ENCODE peak calls at places on chromosomes 2 and 18, in nine cellular contexts. One of them, this sample, is unnamed. For H3K4me1, the result is how much of the 10 kb centered on the place peaks cover.

GRCh38 chr2:71064754-71065621 is 3.5 kb upstream of the NAGK start:
- DNase-seq in adrenal gland: no peak
- DNase-seq in H9: no peak
- DNase-seq in thoracic aorta: no peak
- DNase-seq in HepG2: no peak
- DNase-seq in H1: no peak
- DNase-seq in ovary: no peak
- DNase-seq in stomach: no peak
- DNase-seq in gastrocnemius medialis: no peak
- DNase-seq in this sample: no peak

GRCh38 chr2:42792583-42793313 is at the start of gene HAAO:
- DNase-seq in H1: no peak
- DNase-seq in ovary: peak
- DNase-seq in gastrocnemius medialis: no peak
- DNase-seq in H9: peak
- DNase-seq in thoracic aorta: no peak
- DNase-seq in HepG2: peak
- DNase-seq in stomach: peak
- DNase-seq in adrenal gland: peak
- DNase-seq in this sample: no peak

GRCh38 chr2:149001496-149001895 is 37.0 kb upstream of the LYPD6B start:
- DNase-seq in gastrocnemius medialis: no peak
- DNase-seq in adrenal gland: no peak
- DNase-seq in H1: no peak
- DNase-seq in ovary: no peak
- DNase-seq in HepG2: no peak
- DNase-seq in H9: no peak
- DNase-seq in thoracic aorta: no peak
- DNase-seq in stomach: no peak
- DNase-seq in this sample: no peak

GRCh38 chr2:126513033-126513432 is 142.9 kb upstream of the GYPC start:
- DNase-seq in ovary: no peak
- DNase-seq in stomach: no peak
- DNase-seq in adrenal gland: no peak
- DNase-seq in H1: no peak
- DNase-seq in gastrocnemius medialis: no peak
- DNase-seq in H9: no peak
- DNase-seq in HepG2: no peak
- DNase-seq in thoracic aorta: no peak
- DNase-seq in this sample: no peak

GRCh38 chr18:59966913-59967312 is 67.1 kb downstream of the PMAIP1 start:
- DNase-seq in ovary: no peak
- DNase-seq in HepG2: no peak
- DNase-seq in H1: no peak
- DNase-seq in thoracic aorta: no peak
- DNase-seq in gastrocnemius medialis: no peak
- DNase-seq in H9: no peak
- DNase-seq in adrenal gland: no peak
- DNase-seq in stomach: no peak
- DNase-seq in this sample: no peak

GRCh38 chr18:32346667-32347066 is 124.0 kb downstream of the GAREM1 start:
- DNase-seq in thoracic aorta: no peak
- DNase-seq in adrenal gland: no peak
- DNase-seq in HepG2: no peak
- DNase-seq in stomach: no peak
- DNase-seq in H9: no peak
- DNase-seq in ovary: no peak
- DNase-seq in gastrocnemius medialis: no peak
- DNase-seq in H1: no peak
- DNase-seq in this sample: no peak

GRCh38 chr2:211174631-211175030 is 618.2 kb downstream of the CPS1 start:
- DNase-seq in gastrocnemius medialis: no peak
- DNase-seq in adrenal gland: no peak
- DNase-seq in H9: no peak
- DNase-seq in stomach: no peak
- DNase-seq in HepG2: no peak
- DNase-seq in ovary: no peak
- DNase-seq in thoracic aorta: no peak
- DNase-seq in H1: no peak
- DNase-seq in this sample: no peak

GRCh38 chr18:73503326-73503725 is 635.5 kb upstream of the NETO1 start:
- DNase-seq in adrenal gland: no peak
- DNase-seq in H9: no peak
- DNase-seq in thoracic aorta: no peak
- DNase-seq in HepG2: no peak
- DNase-seq in ovary: no peak
- DNase-seq in stomach: no peak
- DNase-seq in H1: no peak
- DNase-seq in gastrocnemius medialis: no peak
- DNase-seq in this sample: no peak

GRCh38 chr18:62425465-62426190 is 97.2 kb upstream of the ZCCHC2 start:
- DNase-seq in HepG2: peak
- DNase-seq in ovary: peak
- DNase-seq in H1: peak
- DNase-seq in gastrocnemius medialis: peak
- DNase-seq in stomach: peak
- DNase-seq in adrenal gland: peak
- DNase-seq in H9: peak
- DNase-seq in thoracic aorta: peak
- DNase-seq in this sample: no peak

GRCh38 chr2:162106746-162107145 is 32.7 kb upstream of the DPP4 start:
- DNase-seq in thoracic aorta: no peak
- DNase-seq in ovary: no peak
- DNase-seq in H1: no peak
- DNase-seq in H9: no peak
- DNase-seq in adrenal gland: no peak
- DNase-seq in stomach: no peak
- DNase-seq in HepG2: no peak
- DNase-seq in gastrocnemius medialis: no peak
- DNase-seq in this sample: no peak

GRCh38 chr2:153819501-153819900 is 52.2 kb upstream of the GALNT13 start:
- DNase-seq in thoracic aorta: no peak
- DNase-seq in gastrocnemius medialis: no peak
- DNase-seq in stomach: no peak
- DNase-seq in HepG2: no peak
- DNase-seq in ovary: no peak
- DNase-seq in H9: peak
- DNase-seq in adrenal gland: no peak
- DNase-seq in H1: no peak
- DNase-seq in this sample: no peak

GRCh38 chr2:44358498-44358897 is 2.8 kb downstream of the PREPL start:
- DNase-seq in adrenal gland: peak
- DNase-seq in thoracic aorta: no peak
- DNase-seq in H9: no peak
- DNase-seq in gastrocnemius medialis: peak
- DNase-seq in stomach: peak
- DNase-seq in HepG2: no peak
- DNase-seq in H1: no peak
- DNase-seq in ovary: peak
- DNase-seq in this sample: no peak

GRCh38 chr2:160062283-160063005 is at the start of gene PLA2R1:
- DNase-seq in H9: peak
- DNase-seq in gastrocnemius medialis: peak
- DNase-seq in H1: no peak
- DNase-seq in ovary: peak
- DNase-seq in adrenal gland: peak
- DNase-seq in HepG2: no peak
- DNase-seq in thoracic aorta: no peak
- DNase-seq in stomach: peak
- DNase-seq in this sample: no peak

GRCh38 chr2:124325667-124326425 is 300.8 kb downstream of the CNTNAP5 start:
- DNase-seq in H9: no peak
- DNase-seq in ovary: no peak
- DNase-seq in stomach: no peak
- DNase-seq in H1: no peak
- DNase-seq in thoracic aorta: no peak
- DNase-seq in adrenal gland: no peak
- DNase-seq in HepG2: peak
- DNase-seq in gastrocnemius medialis: no peak
- DNase-seq in this sample: no peak

GRCh38 chr18:40851014-40851429 is 1104.0 kb upstream of the PIK3C3 start:
- DNase-seq in H9: no peak
- DNase-seq in thoracic aorta: no peak
- DNase-seq in adrenal gland: no peak
- DNase-seq in gastrocnemius medialis: no peak
- DNase-seq in ovary: no peak
- DNase-seq in H1: no peak
- DNase-seq in HepG2: no peak
- DNase-seq in stomach: peak
- DNase-seq in this sample: no peak

GRCh38 chr18:11994346-11994707 is 13.0 kb downstream of the IMPA2 start:
- DNase-seq in H1: no peak
- DNase-seq in gastrocnemius medialis: peak
- DNase-seq in adrenal gland: no peak
- DNase-seq in H9: no peak
- DNase-seq in ovary: no peak
- DNase-seq in thoracic aorta: no peak
- DNase-seq in HepG2: peak
- DNase-seq in stomach: peak
- DNase-seq in this sample: no peak

GRCh38 chr18:11251891-11252270 is 102.5 kb upstream of the PIEZO2 start:
- DNase-seq in H1: no peak
- DNase-seq in gastrocnemius medialis: peak
- DNase-seq in thoracic aorta: no peak
- DNase-seq in H9: no peak
- DNase-seq in ovary: no peak
- DNase-seq in stomach: no peak
- DNase-seq in HepG2: no peak
- DNase-seq in adrenal gland: no peak
- DNase-seq in this sample: no peak

GRCh38 chr2:169351725-169352124 is 10.6 kb downstream of the LRP2 start:
- DNase-seq in H1: no peak
- DNase-seq in HepG2: no peak
- DNase-seq in thoracic aorta: no peak
- DNase-seq in gastrocnemius medialis: no peak
- DNase-seq in adrenal gland: no peak
- DNase-seq in H9: no peak
- DNase-seq in ovary: no peak
- DNase-seq in stomach: no peak
- DNase-seq in this sample: no peak

DNA sequence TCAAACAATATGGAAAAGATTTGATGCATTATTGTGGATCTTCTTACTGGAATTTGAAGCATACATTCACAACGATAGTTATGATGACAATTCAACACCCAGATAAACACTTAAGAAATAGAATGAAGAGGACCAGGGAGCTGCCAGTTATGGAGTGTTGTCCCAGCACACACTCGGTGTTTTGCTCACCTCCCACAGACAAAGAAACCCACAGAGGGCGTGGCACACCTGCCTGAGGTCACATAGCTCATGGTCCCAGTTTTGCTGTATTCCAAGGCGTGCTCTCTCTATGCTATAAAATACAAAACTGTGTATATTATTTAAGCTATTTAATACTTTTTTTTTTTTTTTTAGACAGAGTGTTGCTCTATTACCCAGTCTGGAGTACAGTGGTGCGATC is 31.1 kb downstream of the EFR3B start:
- DNase-seq in H1: no peak
- DNase-seq in H9: no peak
- DNase-seq in HepG2: no peak
- DNase-seq in gastrocnemius medialis: no peak
- DNase-seq in thoracic aorta: no peak
- DNase-seq in ovary: no peak
- DNase-seq in stomach: no peak
- DNase-seq in adrenal gland: no peak
- DNase-seq in this sample: no peak
- H3K4me1 ChIP-seq in H1: under half
- H3K4me1 ChIP-seq in H9: under half
- H3K4me1 ChIP-seq in HepG2: under half
- H3K4me1 ChIP-seq in gastrocnemius medialis: under half
- H3K4me1 ChIP-seq in thoracic aorta: under half
- H3K4me1 ChIP-seq in ovary: under half
- H3K4me1 ChIP-seq in stomach: under half
- H3K4me1 ChIP-seq in adrenal gland: under half
- H3K4me1 ChIP-seq in this sample: under half

DNA sequence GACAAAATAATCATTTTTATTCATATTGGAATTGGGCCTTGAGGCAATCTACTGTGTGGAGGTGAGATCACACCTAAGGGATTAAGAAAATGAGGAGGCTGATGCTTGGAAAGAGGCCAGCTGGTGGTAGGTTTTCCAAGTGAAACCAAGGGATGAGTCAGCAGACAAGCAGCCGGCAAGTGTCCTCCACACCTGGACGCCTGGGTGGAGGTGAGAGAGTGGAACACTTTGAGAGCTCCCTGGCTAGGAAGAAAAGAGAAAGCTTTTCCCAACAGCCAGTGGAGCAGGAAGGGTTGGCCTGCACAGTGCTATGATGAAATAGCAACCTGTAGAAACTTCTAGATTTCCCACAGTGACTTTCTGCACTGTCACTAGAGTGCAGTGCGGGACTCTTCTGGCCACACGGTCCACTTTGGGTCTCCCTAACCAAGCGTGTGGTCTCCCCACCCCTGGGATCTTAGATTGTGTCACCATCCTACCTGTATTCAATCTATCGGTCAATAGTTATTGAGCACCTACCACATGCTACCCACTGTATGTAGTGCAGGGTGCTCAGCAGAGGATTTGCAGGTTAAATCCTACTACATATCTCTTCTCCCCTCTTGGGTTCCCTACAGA is 19.5 kb upstream of the IL37 start:
- DNase-seq in stomach: no peak
- DNase-seq in thoracic aorta: no peak
- DNase-seq in H9: no peak
- DNase-seq in gastrocnemius medialis: no peak
- DNase-seq in H1: no peak
- DNase-seq in ovary: no peak
- DNase-seq in HepG2: no peak
- DNase-seq in adrenal gland: no peak
- DNase-seq in this sample: no peak
- TF ChIP-seq CTCF in stomach: no peak
- TF ChIP-seq CTCF in thoracic aorta: no peak
- TF ChIP-seq CTCF in H9: no peak
- TF ChIP-seq CTCF in gastrocnemius medialis: no peak
- TF ChIP-seq CTCF in H1: no peak
- TF ChIP-seq CTCF in ovary: no peak
- TF ChIP-seq CTCF in HepG2: no peak
- TF ChIP-seq CTCF in adrenal gland: no peak
- TF ChIP-seq CTCF in this sample: no peak

DNA sequence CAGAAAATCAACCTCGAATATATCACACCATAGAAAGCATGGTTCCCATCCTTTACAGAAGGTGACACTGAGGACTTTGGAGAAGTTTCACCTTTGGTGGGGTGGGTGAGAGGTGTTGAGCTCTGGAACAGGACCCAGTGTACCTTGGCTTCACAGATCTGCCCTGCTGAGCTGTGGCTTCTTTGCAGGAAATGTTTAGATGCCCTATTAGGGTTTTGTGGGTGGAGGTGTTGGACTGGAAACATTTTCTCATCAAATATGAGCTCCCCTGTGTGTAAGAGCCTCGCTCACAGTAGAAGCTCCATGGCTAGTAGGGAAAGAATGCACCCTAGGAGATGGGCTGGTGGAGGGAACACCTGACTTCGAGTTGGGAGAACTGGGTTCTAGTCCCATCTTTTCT is 55.6 kb downstream of the RPL37A start:
- DNase-seq in adrenal gland: no peak
- DNase-seq in HepG2: no peak
- DNase-seq in H9: no peak
- DNase-seq in gastrocnemius medialis: no peak
- DNase-seq in H1: no peak
- DNase-seq in ovary: no peak
- DNase-seq in thoracic aorta: no peak
- DNase-seq in stomach: no peak
- DNase-seq in this sample: no peak
- H3K27ac ChIP-seq in adrenal gland: no peak
- H3K27ac ChIP-seq in HepG2: no peak
- H3K27ac ChIP-seq in H9: no peak
- H3K27ac ChIP-seq in gastrocnemius medialis: no peak
- H3K27ac ChIP-seq in H1: no peak
- H3K27ac ChIP-seq in ovary: no peak
- H3K27ac ChIP-seq in thoracic aorta: peak
- H3K27ac ChIP-seq in stomach: peak
- H3K27ac ChIP-seq in this sample: no peak

GRCh38 chr2:30238143-30238800 is 6.9 kb downstream of the LBH start:
- DNase-seq in gastrocnemius medialis: no peak
- DNase-seq in H9: peak
- DNase-seq in HepG2: no peak
- DNase-seq in thoracic aorta: no peak
- DNase-seq in ovary: no peak
- DNase-seq in stomach: no peak
- DNase-seq in H1: no peak
- DNase-seq in adrenal gland: no peak
- DNase-seq in this sample: no peak
- H3K4me1 ChIP-seq in gastrocnemius medialis: under half
- H3K4me1 ChIP-seq in H9: under half
- H3K4me1 ChIP-seq in HepG2: under half
- H3K4me1 ChIP-seq in thoracic aorta: half or more
- H3K4me1 ChIP-seq in ovary: under half
- H3K4me1 ChIP-seq in stomach: under half
- H3K4me1 ChIP-seq in H1: under half
- H3K4me1 ChIP-seq in adrenal gland: under half
- H3K4me1 ChIP-seq in this sample: under half

This sample was measured in esophagus squamous epithelium.